ENCODE peak calls at places on chromosomes 13 and 19, in nine cellular contexts. E, Z, R, H, X, T, G, D and P are unnamed samples.
A peak's percentile ranks its signal among the peaks of the same experiment; 100 is the strongest.

GRCh38 chr13:34620073-34620858 is 321.8 kb upstream of the NBEA start:
- DNase-seq in H (no peak), E (no peak), X (no peak), D (no peak), Z (no peak), R (no peak), T (no peak), G (no peak), P (no peak)

GRCh38 chr13:92187378-92187989 is 789.1 kb downstream of the GPC5 start:
- DNase-seq in X (peak; percentile 11), E (no peak), Z (no peak), D (no peak), G (no peak), R (no peak), H (peak; percentile 53), T (no peak), P (peak; percentile 45)

GRCh38 chr19:2634960-2635359 is 67.5 kb downstream of the GNG7 start:
- DNase-seq in H (no peak), D (no peak), G (no peak), E (no peak), Z (no peak), T (no peak), R (no peak), X (no peak), P (no peak)

GRCh38 chr13:113207890-113208423 is 512 bp downstream of the PCID2 start:
- DNase-seq in R (peak; percentile 62), X (no peak), D (no peak), E (peak; percentile 81), T (no peak), H (no peak), Z (no peak), G (no peak), P (peak; percentile 48)

GRCh38 chr13:73720216-73720840 is 413.9 kb downstream of the KLF12 start:
- DNase-seq in E (no peak), T (no peak), D (no peak), G (no peak), X (no peak), R (no peak), Z (no peak), H (no peak), P (peak; percentile 74)

GRCh38 chr13:50757021-50757420 is 86.5 kb downstream of the DLEU7 start:
- DNase-seq in Z (no peak), E (no peak), H (no peak), D (no peak), T (no peak), X (no peak), R (no peak), G (no peak), P (peak; percentile 79)

GRCh38 chr13:36553501-36553900 is 120.3 kb upstream of the SERTM1 start:
- DNase-seq in E (no peak), X (no peak), T (no peak), H (no peak), Z (no peak), G (no peak), R (no peak), D (no peak), P (peak; percentile 34)

GRCh38 chr19:29329460-29330134 is 116.6 kb upstream of the UQCRFS1 start:
- DNase-seq in T (no peak), X (no peak), E (no peak), Z (no peak), H (peak; percentile 29), G (no peak), D (no peak), R (no peak), P (no peak)

GRCh38 chr13:30463820-30464495 is 1.8 kb downstream of the HMGB1 start:
- DNase-seq in X (peak; percentile 59), Z (peak; percentile 77), T (no peak), E (peak; percentile 85), G (peak; percentile 61), H (peak; percentile 25), D (peak; percentile 37), R (peak; percentile 72), P (peak; percentile 54)

GRCh38 chr19:4531562-4532165 is 3.4 kb downstream of the PLIN5 start:
- DNase-seq in X (no peak), Z (no peak), E (no peak), D (no peak), T (no peak), G (no peak), H (no peak), R (no peak), P (no peak)

GRCh38 chr13:27791146-27791900 is 960 bp upstream of the GSX1 start:
- DNase-seq in H (no peak), G (no peak), X (no peak), D (no peak), R (no peak), E (no peak), T (no peak), Z (no peak), P (no peak)

GRCh38 chr19:8571006-8571411 is 6.2 kb downstream of the MYO1F start:
- DNase-seq in X (no peak), Z (peak; percentile 83), H (peak; percentile 84), D (peak; percentile 21), R (peak; percentile 74), G (no peak), E (peak; percentile 76), T (no peak), P (no peak)

GRCh38 chr19:35247526-35248309 is 1.1 kb upstream of the LSR start:
- DNase-seq in G (peak; percentile 43), R (no peak), T (no peak), E (peak; percentile 92), D (no peak), Z (peak; percentile 24), X (no peak), H (peak; percentile 28), P (peak; percentile 92)

GRCh38 chr13:91017669-91018053 is 329.8 kb upstream of the MIR17HG start:
- DNase-seq in X (no peak), G (no peak), Z (no peak), T (no peak), H (peak; percentile 46), R (no peak), E (peak; percentile 63), D (no peak), P (peak; percentile 25)

GRCh38 chr19:30171138-30171635 is 201.0 kb upstream of the ZNF536 start:
- DNase-seq in G (no peak), Z (no peak), R (no peak), X (no peak), H (no peak), E (no peak), T (no peak), D (no peak), P (no peak)

GRCh38 chr13:91576590-91576989 is 178.2 kb downstream of the GPC5 start:
- DNase-seq in E (no peak), T (no peak), D (no peak), R (no peak), X (no peak), Z (no peak), H (no peak), G (no peak), P (no peak)

GRCh38 chr13:29597246-29597645 is 1.8 kb upstream of the SLC7A1 start:
- DNase-seq in G (no peak), T (no peak), E (no peak), X (no peak), R (no peak), H (no peak), Z (no peak), D (no peak), P (no peak)

GRCh38 chr13:109135018-109135417 is 505.6 kb downstream of the MYO16 start:
- DNase-seq in T (no peak), R (no peak), X (no peak), H (no peak), E (no peak), G (no peak), D (no peak), Z (no peak), P (no peak)

GRCh38 chr13:103876571-103876970 is 810.4 kb upstream of the SLC10A2 start:
- DNase-seq in Z (no peak), D (no peak), X (no peak), R (no peak), E (no peak), G (no peak), H (peak; percentile 34), T (peak; percentile 3), P (peak; percentile 10)

GRCh38 chr13:109567315-109567714 is 219.1 kb downstream of the IRS2 start:
- DNase-seq in R (no peak), E (no peak), D (no peak), X (no peak), T (no peak), H (no peak), Z (no peak), G (no peak), P (no peak)

GRCh38 chr13:58960909-58961308 is 1202.8 kb downstream of the DIAPH3 start:
- DNase-seq in T (no peak), G (no peak), R (no peak), X (no peak), H (no peak), Z (no peak), E (no peak), D (no peak), P (no peak)

GRCh38 chr13:94342436-94343242 is 136.8 kb downstream of the DCT start:
- DNase-seq in X (no peak), T (no peak), G (no peak), Z (no peak), R (no peak), E (no peak), D (no peak), H (no peak), P (no peak)

GRCh38 chr19:14149509-14149994 is 13.2 kb upstream of the ASF1B start:
- DNase-seq in G (peak; percentile 24), T (no peak), X (peak; percentile 32), D (peak; percentile 49), H (no peak), Z (peak; percentile 63), E (no peak), R (peak; percentile 89), P (peak; percentile 22)

GRCh38 chr19:20247016-20247683 is 80.1 kb downstream of the ZNF486 start:
- DNase-seq in G (no peak), H (no peak), T (no peak), X (peak; percentile 15), R (no peak), E (peak; percentile 66), Z (no peak), D (peak; percentile 38), P (peak; percentile 33)

GRCh38 chr19:49801401-49801888 is 11.6 kb downstream of the FUZ start:
- DNase-seq in H (no peak), E (no peak), T (no peak), X (no peak), D (no peak), Z (no peak), G (no peak), R (no peak), P (no peak)